ENCODE peak calls at places on chromosomes 3 and 15, in four cellular contexts. A is HepG2, F is K562, L is GM12878. C is an unnamed sample.

GRCh38 chr15:35925634-35926380 is 379.8 kb upstream of the DPH6 start:
- DNase-seq in F (no peak), L (no peak), A (no peak), C (no peak)

GRCh38 chr3:113228969-113229368 is 17.6 kb downstream of the BOC start:
- DNase-seq in L (no peak), F (no peak), A (no peak), C (no peak)

GRCh38 chr3:42655331-42655888 is 1.9 kb downstream of the ZBTB47 start:
- DNase-seq in F (no peak), L (no peak), A (no peak), C (no peak)

GRCh38 chr15:65385868-65386253 is 8.1 kb upstream of the IGDCC3 start:
- DNase-seq in L (no peak), F (no peak), A (no peak), C (no peak)

GRCh38 chr15:49621327-49622210 is 721 bp downstream of the DTWD1 start:
- DNase-seq in L (no peak), A (no peak), F (peak), C (no peak)

GRCh38 chr3:86624192-86624591 is 366.8 kb downstream of the VGLL3 start:
- DNase-seq in A (no peak), L (no peak), F (no peak), C (no peak)

GRCh38 chr3:27287052-27287451 is 82.1 kb downstream of the NEK10 start:
- DNase-seq in F (no peak), A (no peak), L (no peak), C (peak)

GRCh38 chr15:22903961-22904534 is 65.6 kb downstream of the NIPA2 start:
- DNase-seq in L (no peak), F (no peak), A (no peak), C (no peak)

GRCh38 chr3:101690972-101691371 is 4.5 kb upstream of the RPL24 start:
- DNase-seq in A (no peak), L (no peak), F (peak), C (no peak)

DNA sequence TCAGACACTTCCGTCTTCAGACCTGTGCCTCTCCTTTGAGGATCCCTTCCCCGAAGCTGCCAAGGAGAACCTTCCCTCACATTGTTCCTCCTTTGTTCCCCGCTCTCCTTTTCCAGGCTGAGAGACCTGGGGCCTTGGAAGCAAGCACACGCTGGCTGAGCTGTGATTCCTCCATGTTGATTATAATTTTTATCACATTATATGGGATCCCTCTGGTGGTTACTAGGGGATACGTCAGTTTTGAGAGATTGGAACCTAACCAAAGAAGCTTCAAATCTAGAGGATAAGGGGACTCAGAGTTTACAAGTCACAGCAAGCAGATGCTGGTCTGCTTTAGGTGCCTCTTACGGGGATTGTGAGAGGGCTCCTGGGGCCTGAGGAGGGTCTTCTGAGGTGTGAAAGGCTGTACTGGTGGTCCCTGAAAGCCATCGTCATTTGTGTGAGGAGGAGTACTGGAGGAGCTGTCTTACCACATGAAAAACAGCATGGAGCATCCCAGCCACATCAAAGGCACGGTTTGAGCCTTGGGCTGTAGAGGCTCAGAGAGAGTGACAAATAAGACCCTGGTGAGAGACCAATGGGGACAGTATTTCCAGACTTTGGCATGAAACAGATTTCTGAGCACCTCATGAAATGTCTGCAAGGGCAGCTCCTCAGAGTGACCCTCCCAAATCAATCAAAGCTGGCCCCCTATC is 760.1 kb upstream of the CFAP20DC start:
- DNase-seq in F (no peak), L (no peak), A (no peak), C (no peak)
- TF ChIP-seq CTCF in F (no peak), L (peak), A (no peak), C (no peak)

DNA sequence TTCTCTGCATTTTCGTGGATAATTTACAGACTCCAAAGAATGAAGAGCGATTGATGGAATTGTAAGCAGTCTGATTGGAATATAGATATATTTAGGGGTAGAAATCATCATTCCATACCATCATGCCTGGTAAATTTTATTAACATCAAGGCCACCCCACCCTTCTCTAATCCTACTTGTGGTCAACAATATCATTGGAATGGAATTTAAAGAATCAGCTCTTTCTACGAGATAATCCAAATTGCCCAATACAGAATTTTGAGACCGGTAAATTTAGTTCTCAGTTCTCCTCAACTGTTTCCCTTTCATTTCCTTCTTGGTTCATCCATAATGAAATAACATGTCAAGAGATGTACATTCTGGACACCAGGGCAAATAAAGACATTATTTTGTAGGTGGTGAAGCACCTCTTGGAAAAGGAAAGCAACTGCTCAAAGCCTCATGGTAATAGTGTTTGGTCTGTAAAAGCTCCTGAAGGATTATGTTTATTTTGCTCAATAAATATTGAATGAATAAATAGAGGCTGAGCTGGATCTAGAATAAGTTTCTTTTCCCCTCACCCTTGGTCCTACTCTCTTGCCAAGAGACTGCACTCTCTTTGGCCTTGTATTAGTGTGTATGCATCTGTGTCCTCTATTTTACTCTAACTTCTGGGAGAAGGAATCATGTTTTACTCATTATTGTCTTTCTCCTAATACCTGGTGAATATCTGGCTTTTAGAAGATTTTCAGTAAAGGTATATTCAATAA is 133.7 kb upstream of the BCL6 start:
- DNase-seq in L (no peak), A (no peak), F (no peak), C (no peak)
- TF ChIP-seq ETV6 in L (no peak), A (no peak), F (no peak), C (no peak)

GRCh38 chr3:19231792-19232461 is 83.6 kb downstream of the KCNH8 start:
- DNase-seq in F (no peak), A (no peak), L (no peak), C (no peak)

GRCh38 chr3:19226516-19226915 is 78.2 kb downstream of the KCNH8 start:
- DNase-seq in A (no peak), L (no peak), F (no peak), C (no peak)

GRCh38 chr3:19232566-19232965 is 84.3 kb downstream of the KCNH8 start:
- DNase-seq in A (no peak), L (no peak), F (no peak), C (no peak)

GRCh38 chr3:19229086-19229485 is 80.8 kb downstream of the KCNH8 start:
- DNase-seq in F (no peak), A (no peak), L (no peak), C (peak)
- TF ChIP-seq CTCF in F (no peak), A (peak), L (peak), C (no peak)

GRCh38 chr15:80785811-80786354 is 6.7 kb downstream of the CEMIP start:
- DNase-seq in L (no peak), A (no peak), F (no peak), C (no peak)

GRCh38 chr15:80783275-80783674 is 4.1 kb downstream of the CEMIP start:
- DNase-seq in A (no peak), F (no peak), L (no peak), C (no peak)

GRCh38 chr15:80787238-80787805 is 8.2 kb downstream of the CEMIP start:
- DNase-seq in A (no peak), F (no peak), L (no peak), C (peak)

GRCh38 chr15:80788536-80788935 is 9.4 kb downstream of the CEMIP start:
- DNase-seq in A (no peak), F (no peak), L (no peak), C (no peak)

GRCh38 chr15:80785335-80785734 is 6.2 kb downstream of the CEMIP start:
- DNase-seq in A (no peak), F (no peak), L (no peak), C (no peak)
- TF ChIP-seq ETV6 in A (no peak), F (no peak), L (no peak), C (no peak)

GRCh38 chr15:67397139-67397538 is 123.8 kb upstream of the C15orf61 start:
- DNase-seq in A (no peak), F (no peak), L (no peak), C (no peak)
- TF ChIP-seq CTCF in A (no peak), F (no peak), L (no peak), C (no peak)